ENCODE peak calls at places on chromosomes 1 and 21, in eight cellular contexts. N, D, T, Q, E, K, X and A are unnamed samples.

GRCh38 chr21:41675574-41675973 is 91.3 kb downstream of the RIPK4 start:
- DNase-seq in N (no peak), Q (no peak), D (no peak), X (no peak), K (no peak), E (no peak), T (no peak), A (no peak)

GRCh38 chr1:41496080-41497055 is 11.9 kb upstream of the EDN2 start:
- DNase-seq in K (peak; percentile 96), Q (peak; percentile 76), X (peak; percentile 95), E (no peak), N (peak; percentile 86), T (peak; percentile 86), D (no peak), A (no peak)

GRCh38 chr21:41580758-41581554 is 73.0 kb upstream of the TMPRSS2 start:
- DNase-seq in N (peak; percentile 76), X (no peak), Q (no peak), T (no peak), E (no peak), K (peak; percentile 28), D (no peak), A (no peak)

GRCh38 chr21:14871861-14872260 is 192.9 kb downstream of the NRIP1 start:
- DNase-seq in Q (no peak), E (no peak), T (no peak), N (no peak), D (no peak), X (no peak), K (no peak), A (no peak)

GRCh38 chr1:5610432-5610831 is 381.8 kb downstream of the NPHP4 start:
- DNase-seq in K (no peak), X (no peak), E (no peak), Q (no peak), T (no peak), D (no peak), N (no peak), A (no peak)

GRCh38 chr1:66533804-66534745 is at the start of gene SGIP1:
- DNase-seq in T (peak; percentile 82), N (peak; percentile 55), K (peak; percentile 77), E (no peak), D (no peak), Q (peak; percentile 14), X (peak; percentile 64), A (no peak)

GRCh38 chr1:199010492-199010891 is 371.7 kb downstream of the PTPRC start:
- DNase-seq in D (no peak), K (no peak), T (no peak), Q (no peak), X (no peak), N (no peak), E (no peak), A (no peak)

GRCh38 chr1:181089017-181089776 is 697 bp downstream of the IER5 start:
- DNase-seq in E (no peak), X (peak; percentile 39), N (peak; percentile 66), T (no peak), K (peak; percentile 67), D (no peak), Q (no peak), A (no peak)

GRCh38 chr1:109513110-109513702 is 3.7 kb upstream of the AMIGO1 start:
- DNase-seq in K (no peak), T (no peak), X (no peak), N (no peak), E (no peak), Q (no peak), D (no peak), A (no peak)

GRCh38 chr1:179095377-179095776 is 13.5 kb downstream of the TOR3A start:
- DNase-seq in K (no peak), D (no peak), E (no peak), N (no peak), Q (no peak), T (no peak), X (no peak), A (no peak)

GRCh38 chr1:179094826-179095225 is 13.0 kb downstream of the TOR3A start:
- DNase-seq in X (no peak), D (no peak), Q (no peak), K (no peak), T (no peak), N (no peak), E (no peak), A (no peak)

GRCh38 chr1:179099891-179100290 is 18.0 kb downstream of the TOR3A start:
- DNase-seq in N (no peak), X (no peak), T (no peak), Q (no peak), E (no peak), D (no peak), K (no peak), A (no peak)

GRCh38 chr1:179092896-179093461 is 11.1 kb downstream of the TOR3A start:
- DNase-seq in Q (no peak), E (no peak), K (no peak), T (no peak), X (no peak), D (no peak), N (no peak), A (no peak)

DNA sequence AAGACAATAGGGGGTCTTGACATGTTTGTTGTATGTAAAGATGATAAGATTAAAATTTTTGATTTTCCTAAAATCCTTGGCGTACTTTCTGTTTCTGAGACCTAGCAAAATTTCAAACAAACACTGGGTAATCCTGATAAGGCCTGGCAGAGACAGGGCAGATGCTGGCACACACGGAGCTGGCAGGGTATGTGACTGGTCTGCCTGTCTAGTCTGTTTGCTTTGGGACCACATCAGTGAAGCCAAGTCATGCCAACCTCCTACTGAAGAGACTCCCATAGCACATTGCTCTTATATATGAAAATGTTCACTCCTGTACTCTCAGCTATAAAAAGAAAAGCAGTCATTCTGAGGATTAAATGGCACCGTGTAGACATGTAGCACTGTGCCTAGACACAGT is 14.1 kb downstream of the TOR3A start:
- DNase-seq in N (no peak), D (no peak), E (no peak), X (no peak), K (no peak), Q (no peak), T (no peak), A (no peak)
- TF ChIP-seq CTCF in N (no peak), D (no peak), E (no peak), X (no peak), K (no peak), Q (no peak), T (no peak), A (no peak)

GRCh38 chr21:25561668-25562641 is 45.3 kb downstream of the MRPL39 start:
- DNase-seq in Q (peak; percentile 66), T (peak; percentile 40), K (peak; percentile 69), E (no peak), N (peak; percentile 88), X (peak; percentile 54), D (no peak), A (peak; percentile 73)
- TF ChIP-seq CTCF in Q (peak; percentile 35), T (peak; percentile 38), K (peak; percentile 36), E (no peak), N (no peak), X (no peak), D (peak; percentile 40), A (no peak)

GRCh38 chr1:202101182-202101581 is 21.5 kb upstream of the GPR37L1 start:
- DNase-seq in X (no peak), N (no peak), D (no peak), K (no peak), Q (no peak), T (no peak), E (no peak), A (no peak)
- TF ChIP-seq CTCF in X (no peak), N (no peak), D (no peak), K (peak; percentile 6), Q (no peak), T (no peak), E (no peak), A (no peak)

GRCh38 chr1:114558548-114558947 is 22.9 kb downstream of the BCAS2 start:
- DNase-seq in D (no peak), N (no peak), X (no peak), Q (peak; percentile 43), E (no peak), T (no peak), K (peak; percentile 13), A (no peak)
- TF ChIP-seq CTCF in D (peak; percentile 52), N (no peak), X (no peak), Q (peak; percentile 34), E (no peak), T (peak; percentile 47), K (peak; percentile 55), A (no peak)

DNA sequence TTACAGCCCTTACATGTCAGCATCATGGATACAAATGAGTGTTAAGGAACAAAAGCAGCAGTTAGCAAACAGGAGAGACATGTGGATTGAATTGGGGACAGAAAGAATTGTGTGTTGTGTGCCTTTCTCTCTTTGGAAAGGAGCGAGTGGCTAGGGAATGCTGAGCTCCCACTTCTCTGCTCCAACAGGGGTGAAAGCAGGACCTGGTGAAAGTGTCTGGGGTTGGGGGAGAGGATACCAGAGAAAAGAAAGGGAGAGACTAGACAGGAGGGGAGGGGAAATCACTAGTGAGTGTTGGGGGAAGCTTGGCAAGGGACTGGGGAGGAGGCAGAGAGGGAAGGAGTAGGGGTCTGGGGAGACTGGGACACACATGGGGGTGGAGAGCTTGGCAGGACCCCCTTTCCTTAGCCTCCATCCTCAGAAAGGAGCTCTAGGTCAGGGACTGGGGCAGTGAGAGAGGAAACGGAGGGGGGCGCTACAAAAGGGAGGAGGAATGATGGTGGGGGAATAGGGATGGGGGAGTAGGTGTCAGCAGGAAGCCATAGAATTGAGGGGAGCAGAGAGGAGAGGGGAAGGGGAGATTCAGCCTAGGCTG is 2.2 kb downstream of the KIRREL1 start:
- DNase-seq in N (no peak), Q (no peak), K (no peak), D (no peak), E (no peak), T (no peak), X (no peak), A (no peak)
- TF ChIP-seq CTCF in N (no peak), Q (no peak), K (no peak), D (no peak), E (no peak), T (no peak), X (no peak), A (no peak)